ENCODE peak calls at places on chromosomes 11 and 22, in ten cellular contexts. O, D, L, N, I, R, Q, U, T and F are unnamed samples. For H3K36me3, the result is how much of the 10 kb centered on the place peaks cover.

GRCh38 chr22:44211256-44211945 is 30.7 kb downstream of the PARVG start:
- DNase-seq in O (peak), D (no peak), L (no peak), N (no peak), I (peak), R (no peak), Q (no peak), U (no peak), T (no peak), F (peak)

GRCh38 chr11:2424811-2425495 is 19.4 kb downstream of the TRPM5 start:
- DNase-seq in O (no peak), D (no peak), L (no peak), N (no peak), I (no peak), R (no peak), Q (no peak), U (no peak), T (no peak), F (no peak)

GRCh38 chr11:76206327-76207081 is at the start of gene WNT11:
- DNase-seq in O (peak), D (peak), L (peak), N (peak), I (peak), R (peak), Q (no peak), U (peak), T (no peak), F (peak)

GRCh38 chr11:126284829-126285228 is 1.9 kb downstream of the TIRAP start:
- DNase-seq in O (no peak), D (no peak), L (peak), N (peak), I (peak), R (peak), Q (no peak), U (no peak), T (no peak), F (peak)

GRCh38 chr11:9738700-9739099 is 74.8 kb downstream of the SWAP70 start:
- DNase-seq in O (no peak), D (no peak), L (no peak), N (no peak), I (no peak), R (no peak), Q (no peak), U (no peak), T (no peak), F (no peak)

GRCh38 chr22:41563051-41563711 is 2.4 kb downstream of the CSDC2 start:
- DNase-seq in O (peak), D (no peak), L (no peak), N (peak), I (peak), R (peak), Q (no peak), U (no peak), T (no peak), F (peak)

GRCh38 chr11:127017482-127017881 is 16.9 kb upstream of the KIRREL3 start:
- DNase-seq in O (peak), D (no peak), L (no peak), N (no peak), I (peak), R (no peak), Q (no peak), U (no peak), T (no peak), F (no peak)

GRCh38 chr11:125871391-125872137 is 15.9 kb upstream of the HYLS1 start:
- DNase-seq in O (peak), D (no peak), L (no peak), N (no peak), I (peak), R (no peak), Q (no peak), U (no peak), T (peak), F (no peak)

GRCh38 chr11:114796954-114797721 is 118.8 kb downstream of the NXPE2 start:
- DNase-seq in O (no peak), D (no peak), L (peak), N (no peak), I (no peak), R (no peak), Q (no peak), U (peak), T (no peak), F (no peak)

GRCh38 chr11:81869337-81870065 is 864.2 kb downstream of the FAM181B start:
- DNase-seq in O (no peak), D (no peak), L (no peak), N (no peak), I (no peak), R (no peak), Q (no peak), U (no peak), T (no peak), F (no peak)

GRCh38 chr11:6385046-6385777 is 5.1 kb upstream of the SMPD1 start:
- DNase-seq in O (no peak), D (no peak), L (no peak), N (no peak), I (no peak), R (no peak), Q (no peak), U (no peak), T (no peak), F (no peak)

GRCh38 chr22:17152340-17152739 is 6.7 kb downstream of the HDHD5 start:
- DNase-seq in O (no peak), D (no peak), L (no peak), N (no peak), I (no peak), R (no peak), Q (no peak), U (no peak), T (no peak), F (no peak)

GRCh38 chr11:23976776-23977380 is 520.0 kb upstream of the LUZP2 start:
- DNase-seq in O (no peak), D (no peak), L (no peak), N (no peak), I (peak), R (no peak), Q (no peak), U (no peak), T (no peak), F (no peak)

GRCh38 chr11:96001037-96001436 is 77.1 kb upstream of the MTMR2 start:
- DNase-seq in O (no peak), D (no peak), L (peak), N (peak), I (peak), R (peak), Q (peak), U (peak), T (no peak), F (peak)

GRCh38 chr11:61356701-61357100 is 5.0 kb downstream of the CYB561A3 start:
- DNase-seq in O (no peak), D (no peak), L (no peak), N (no peak), I (no peak), R (no peak), Q (no peak), U (no peak), T (no peak), F (no peak)

GRCh38 chr11:114986365-114986764 is 308.0 kb downstream of the NXPE2 start:
- DNase-seq in O (no peak), D (no peak), L (no peak), N (no peak), I (no peak), R (no peak), Q (peak), U (no peak), T (no peak), F (no peak)

GRCh38 chr11:106815209-106815608 is 203.1 kb downstream of the GUCY1A2 start:
- DNase-seq in O (no peak), D (no peak), L (no peak), N (no peak), I (no peak), R (no peak), Q (no peak), U (no peak), T (no peak), F (no peak)

GRCh38 chr22:47872761-47873535 is 1110.5 kb downstream of the TBC1D22A start:
- DNase-seq in O (no peak), D (no peak), L (no peak), N (no peak), I (no peak), R (no peak), Q (peak), U (no peak), T (no peak), F (no peak)

GRCh38 chr11:117072517-117073218 is 25.6 kb downstream of the SIK3 start:
- DNase-seq in O (no peak), D (no peak), L (no peak), N (no peak), I (peak), R (no peak), Q (no peak), U (no peak), T (peak), F (no peak)

GRCh38 chr22:49230194-49230577 is 597.5 kb downstream of the BRD1 start:
- DNase-seq in O (peak), D (no peak), L (no peak), N (no peak), I (no peak), R (no peak), Q (no peak), U (no peak), T (no peak), F (peak)

GRCh38 chr22:30196141-30196866 is 50.3 kb downstream of the LIF start:
- DNase-seq in O (peak), D (peak), L (peak), N (peak), I (peak), R (peak), Q (peak), U (peak), T (peak), F (peak)
- H3K4me3 ChIP-seq in O (no peak), D (no peak), L (no peak), N (no peak), I (peak), R (no peak), Q (peak), U (no peak), T (peak), F (peak)

DNA sequence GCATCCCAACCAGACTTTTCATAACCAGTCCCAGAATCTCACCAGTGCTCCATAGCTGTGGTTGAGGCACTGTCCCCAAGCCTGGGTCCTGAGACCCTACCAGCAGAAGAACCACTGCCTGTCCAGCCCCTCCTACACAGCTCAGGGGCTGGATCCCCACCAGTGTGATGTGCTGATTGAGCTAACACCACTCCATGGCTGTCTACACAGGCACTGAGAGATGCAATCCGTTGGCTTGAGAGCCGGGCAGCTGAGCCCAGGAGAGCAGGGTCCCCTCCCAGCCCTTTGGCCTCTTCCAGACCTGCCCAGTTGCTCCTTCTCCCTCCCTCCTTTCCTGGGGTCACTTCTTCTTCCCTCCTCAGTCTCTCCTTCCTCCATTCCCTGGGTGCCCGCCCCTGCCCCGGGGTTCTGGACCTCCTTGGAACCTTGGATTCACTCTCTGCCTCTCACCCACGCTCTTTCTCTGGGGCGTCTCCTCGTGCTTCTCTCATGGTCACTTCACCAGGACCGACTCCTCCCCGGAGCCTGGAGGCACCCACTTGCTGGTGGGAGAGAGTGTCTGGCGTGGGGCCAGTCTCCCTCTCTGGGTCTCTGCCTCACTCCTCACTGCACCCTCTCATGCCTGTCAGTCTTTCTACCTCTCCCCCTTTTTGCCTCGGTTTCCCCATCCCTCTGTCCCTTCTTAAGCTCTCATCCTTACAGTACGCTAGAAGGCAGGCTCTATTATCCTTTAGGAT is 705 bp upstream of the SCYL1 start:
- DNase-seq in O (peak), D (peak), L (peak), N (peak), I (peak), R (peak), Q (no peak), U (peak), T (no peak), F (peak)
- H3K27ac ChIP-seq in O (no peak), D (no peak), L (peak), N (no peak), I (peak), R (peak), Q (peak), U (peak), T (peak), F (peak)

GRCh38 chr22:27507935-27508504 is 293.5 kb downstream of the MN1 start:
- DNase-seq in O (no peak), D (no peak), L (no peak), N (no peak), I (peak), R (no peak), Q (no peak), U (no peak), T (no peak), F (no peak)
- H3K36me3 ChIP-seq in O (under half), D (under half), L (under half), N (under half), I (under half), R (under half), Q (under half), U (under half), T (under half), F (under half)

DNA sequence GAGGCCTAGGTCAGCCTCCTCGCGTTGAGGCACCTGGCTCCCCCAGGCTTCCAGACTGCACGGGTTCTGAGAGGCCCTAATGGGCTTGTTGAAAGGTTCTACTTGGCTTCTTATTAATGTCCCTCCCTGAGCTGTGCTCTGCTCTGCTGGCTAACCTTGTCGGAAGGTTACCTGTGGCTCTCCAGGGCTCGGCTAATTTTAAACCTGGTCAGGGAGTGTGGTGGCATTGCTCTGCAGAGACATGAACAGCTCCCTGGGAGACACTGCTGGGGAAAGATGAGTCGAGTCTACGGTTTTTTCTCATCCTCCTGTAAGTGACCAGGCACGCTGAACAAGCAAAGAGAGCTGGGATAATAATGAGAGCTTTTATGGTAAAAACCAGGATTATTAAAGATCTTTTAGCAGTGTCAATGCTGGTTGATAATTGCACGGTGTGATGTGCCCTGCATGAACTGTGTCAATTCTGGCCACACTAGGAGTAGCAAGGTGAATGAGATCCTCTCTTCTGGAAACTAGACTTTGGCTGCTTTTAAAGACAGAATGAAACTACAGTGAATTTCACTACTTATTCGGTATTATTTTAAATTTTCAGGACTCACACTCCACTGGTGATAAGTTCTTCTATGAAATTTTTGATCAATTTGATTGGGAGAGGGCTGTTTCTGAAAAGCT is 70.7 kb downstream of the TEAD1 start:
- DNase-seq in O (peak), D (no peak), L (peak), N (no peak), I (no peak), R (no peak), Q (no peak), U (peak), T (no peak), F (no peak)
- H3K4me3 ChIP-seq in O (no peak), D (no peak), L (no peak), N (no peak), I (no peak), R (no peak), Q (no peak), U (no peak), T (no peak), F (no peak)

DNA sequence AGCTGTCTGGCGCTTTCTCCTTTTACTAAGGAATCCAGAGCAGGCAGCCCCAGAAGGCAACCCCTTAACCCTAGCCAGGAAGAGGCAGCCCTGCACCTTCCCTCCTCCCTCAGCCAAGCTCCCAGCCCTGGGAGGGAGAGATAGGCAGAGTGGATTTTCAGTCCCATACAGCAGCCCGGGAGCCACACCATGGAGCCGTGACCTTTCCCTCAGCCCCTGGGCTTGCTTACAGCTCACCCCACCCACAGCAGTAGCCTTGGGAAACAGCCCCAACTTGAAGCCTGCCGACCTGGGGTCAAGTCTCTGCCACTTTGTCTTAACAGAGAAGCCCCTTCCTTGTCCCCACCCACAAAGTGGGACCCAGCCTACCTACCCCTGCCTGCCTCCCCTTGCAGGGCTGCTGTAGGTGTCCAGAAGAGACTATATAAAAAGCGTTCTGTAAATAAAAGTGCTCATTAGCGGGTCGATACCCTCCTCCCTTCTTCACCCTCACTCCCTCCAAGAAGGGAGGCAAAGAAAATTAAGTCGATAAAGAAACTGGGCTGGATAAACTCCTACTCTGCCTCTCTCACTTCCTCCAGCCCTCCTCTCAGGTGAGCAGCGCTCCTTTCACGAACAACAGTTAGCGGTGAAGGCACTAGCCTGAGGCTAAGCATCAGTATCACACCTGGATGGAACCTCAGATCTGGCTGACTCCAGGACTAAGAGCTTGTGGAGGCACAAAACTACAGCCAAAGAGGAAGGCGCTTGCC is 4.2 kb downstream of the TST start:
- DNase-seq in O (no peak), D (no peak), L (no peak), N (no peak), I (no peak), R (no peak), Q (no peak), U (no peak), T (no peak), F (no peak)
- H3K27ac ChIP-seq in O (no peak), D (no peak), L (no peak), N (no peak), I (no peak), R (no peak), Q (no peak), U (no peak), T (no peak), F (no peak)

GRCh38 chr11:118786657-118787056 is 4.3 kb downstream of the DDX6 start:
- DNase-seq in O (no peak), D (no peak), L (no peak), N (no peak), I (peak), R (no peak), Q (no peak), U (no peak), T (no peak), F (no peak)

GRCh38 chr11:118778898-118779297 is 12.1 kb downstream of the DDX6 start:
- DNase-seq in O (no peak), D (no peak), L (no peak), N (no peak), I (no peak), R (no peak), Q (no peak), U (no peak), T (no peak), F (no peak)

GRCh38 chr11:118789501-118790356 is 1.2 kb downstream of the DDX6 start:
- DNase-seq in O (peak), D (no peak), L (no peak), N (no peak), I (peak), R (no peak), Q (no peak), U (no peak), T (no peak), F (peak)

GRCh38 chr11:118785362-118785761 is 5.6 kb downstream of the DDX6 start:
- DNase-seq in O (no peak), D (no peak), L (no peak), N (no peak), I (peak), R (no peak), Q (no peak), U (no peak), T (no peak), F (no peak)

DNA sequence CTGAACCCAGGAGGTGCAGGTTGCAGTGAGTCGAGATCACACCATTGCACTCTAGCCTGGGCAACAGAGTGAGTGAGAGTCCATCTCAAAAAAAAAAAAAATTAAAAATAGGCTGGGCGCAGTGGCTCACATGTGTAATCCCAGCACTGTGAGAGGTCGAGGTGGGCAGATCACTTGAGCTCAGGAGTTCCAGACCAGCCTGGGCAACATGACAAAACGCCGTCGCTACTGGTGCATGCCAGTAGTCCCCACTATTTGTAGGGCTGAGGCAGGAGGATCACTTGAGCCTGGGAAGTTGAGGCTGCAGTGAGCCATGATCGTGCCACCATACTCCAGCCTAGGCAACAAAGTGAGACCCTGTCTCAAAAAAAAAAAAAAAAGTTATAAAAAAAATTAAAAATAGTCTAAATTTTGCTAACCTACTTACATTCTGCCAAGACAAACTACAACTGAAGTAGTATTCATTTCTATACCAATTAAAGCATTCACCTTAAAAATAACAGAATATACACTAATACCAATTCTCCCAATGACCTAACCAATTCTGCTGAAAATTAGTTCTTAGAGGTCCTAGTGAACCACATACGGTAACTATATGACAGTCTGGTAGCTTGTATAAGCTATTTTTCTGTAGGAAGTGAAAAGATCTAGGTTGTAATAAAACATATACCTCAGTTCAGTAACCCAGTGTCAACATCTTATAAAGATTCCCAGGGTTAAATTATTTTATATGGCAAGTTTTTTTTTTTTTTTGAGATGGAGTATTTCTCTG is 7.1 kb downstream of the DDX6 start:
- DNase-seq in O (no peak), D (no peak), L (peak), N (peak), I (no peak), R (no peak), Q (no peak), U (peak), T (no peak), F (no peak)
- H3K36me3 ChIP-seq in O (half or more), D (half or more), L (under half), N (under half), I (half or more), R (under half), Q (half or more), U (under half), T (under half), F (under half)

GRCh38 chr22:36321797-36322601 is 65.8 kb downstream of the MYH9 start:
- DNase-seq in O (no peak), D (no peak), L (no peak), N (no peak), I (no peak), R (no peak), Q (no peak), U (no peak), T (no peak), F (no peak)

GRCh38 chr22:36322602-36322915 is 65.2 kb downstream of the MYH9 start:
- DNase-seq in O (no peak), D (no peak), L (no peak), N (no peak), I (no peak), R (no peak), Q (no peak), U (no peak), T (no peak), F (no peak)

GRCh38 chr22:36324414-36324813 is 63.4 kb downstream of the MYH9 start:
- DNase-seq in O (no peak), D (no peak), L (no peak), N (no peak), I (peak), R (no peak), Q (no peak), U (no peak), T (no peak), F (peak)

GRCh38 chr22:36323855-36324331 is 63.9 kb downstream of the MYH9 start:
- DNase-seq in O (no peak), D (no peak), L (no peak), N (peak), I (peak), R (no peak), Q (no peak), U (peak), T (no peak), F (peak)

GRCh38 chr22:36323182-36323854 is 64.4 kb downstream of the MYH9 start:
- DNase-seq in O (no peak), D (peak), L (peak), N (peak), I (peak), R (no peak), Q (no peak), U (peak), T (no peak), F (peak)
- H3K4me3 ChIP-seq in O (no peak), D (no peak), L (no peak), N (no peak), I (no peak), R (no peak), Q (peak), U (no peak), T (no peak), F (no peak)

GRCh38 chr11:75174781-75175370 is 24.0 kb downstream of the SLCO2B1 start:
- DNase-seq in O (no peak), D (no peak), L (peak), N (peak), I (peak), R (peak), Q (no peak), U (no peak), T (no peak), F (peak)
- H3K27ac ChIP-seq in O (peak), D (peak), L (no peak), N (no peak), I (no peak), R (no peak), Q (peak), U (peak), T (no peak), F (no peak)